ENCODE peak calls at places on chromosomes 12 and 14, in nine cellular contexts. P is NCI-H1092; O is M059J; R is activated T-helper 1 cell treated with Interleukin-2 at 50 U/mL for 16 hours; D is right lobe of liver; T is esophagus squamous epithelium; Q is CD8-positive, alpha-beta memory T cell; Z is HEK293T; A is NCI-H2029. V is an unnamed sample.
A peak's percentile ranks its signal among the peaks of the same experiment; 100 is the strongest.

GRCh38 chr12:88952543-88952942 is 372.3 kb upstream of the KITLG start:
- DNase-seq in P (no peak), O (peak; percentile 74), R (no peak), D (no peak), T (no peak), Q (no peak), Z (no peak), A (peak; percentile 42), V (no peak)

GRCh38 chr14:41899416-41899815 is 292.7 kb downstream of the LRFN5 start:
- DNase-seq in P (peak; percentile 94), O (no peak), R (no peak), D (no peak), T (no peak), Q (no peak), Z (no peak), A (peak; percentile 85), V (no peak)

GRCh38 chr12:121709478-121709890 is 3.1 kb upstream of the TMEM120B start:
- DNase-seq in P (no peak), O (peak; percentile 93), R (no peak), D (no peak), T (no peak), Q (no peak), Z (no peak), A (no peak), V (no peak)

GRCh38 chr14:53608369-53608768 is 348.3 kb downstream of the BMP4 start:
- DNase-seq in P (no peak), O (peak; percentile 30), R (no peak), D (no peak), T (no peak), Q (no peak), Z (no peak), A (no peak), V (no peak)

GRCh38 chr12:87812030-87812429 is 217.2 kb downstream of the C12orf50 start:
- DNase-seq in P (no peak), O (peak; percentile 89), R (no peak), D (no peak), T (no peak), Q (no peak), Z (no peak), A (no peak), V (no peak)

GRCh38 chr14:41865894-41866293 is 259.2 kb downstream of the LRFN5 start:
- DNase-seq in P (no peak), O (no peak), R (no peak), D (no peak), T (no peak), Q (no peak), Z (no peak), A (no peak), V (no peak)

GRCh38 chr12:114167431-114167830 is 201.3 kb upstream of the RBM19 start:
- DNase-seq in P (no peak), O (no peak), R (no peak), D (no peak), T (no peak), Q (no peak), Z (no peak), A (no peak), V (no peak)

GRCh38 chr12:1933342-1933992 is 15.0 kb upstream of the CACNA2D4 start:
- DNase-seq in P (no peak), O (peak; percentile 67), R (no peak), D (no peak), T (no peak), Q (no peak), Z (no peak), A (no peak), V (peak; percentile 37)

GRCh38 chr12:58847876-58848600 is 72.3 kb downstream of the LRIG3 start:
- DNase-seq in P (peak; percentile 16), O (peak; percentile 17), R (no peak), D (no peak), T (no peak), Q (no peak), Z (no peak), A (no peak), V (no peak)

GRCh38 chr14:77040995-77041744 is 12.7 kb upstream of the IRF2BPL start:
- DNase-seq in P (no peak), O (no peak), R (no peak), D (no peak), T (no peak), Q (peak; percentile 15), Z (no peak), A (no peak), V (no peak)

GRCh38 chr12:124240493-124240892 is 54.4 kb upstream of the RFLNA start:
- DNase-seq in P (no peak), O (peak; percentile 36), R (no peak), D (no peak), T (no peak), Q (no peak), Z (peak; percentile 48), A (peak; percentile 16), V (no peak)

GRCh38 chr14:90168425-90169105 is 87.8 kb upstream of the PSMC1 start:
- DNase-seq in P (no peak), O (peak; percentile 62), R (no peak), D (no peak), T (no peak), Q (no peak), Z (no peak), A (no peak), V (no peak)

GRCh38 chr14:69321601-69322330 is 61.8 kb downstream of the GALNT16 start:
- DNase-seq in P (no peak), O (no peak), R (no peak), D (no peak), T (no peak), Q (no peak), Z (no peak), A (no peak), V (no peak)

V was measured in nephron progenitor cell.